ENCODE peak calls at places on chromosomes 11 and 22, in seven cellular contexts. One of them, this sample, is unnamed.
A peak's percentile ranks its signal among the peaks of the same experiment; 100 is the strongest.

GRCh38 chr11:23263466-23263865 is 403.2 kb upstream of the CCDC179 start:
- DNase-seq in brain microvascular endothelial cell: no peak
- DNase-seq in thoracic aorta: no peak
- DNase-seq in WTC11: no peak
- DNase-seq in AG04450: no peak
- DNase-seq in transverse colon: no peak
- DNase-seq in endothelial cell: no peak
- DNase-seq in this sample: no peak

GRCh38 chr11:104668797-104669463 is 229.3 kb downstream of the CASP12 start:
- DNase-seq in AG04450: peak; percentile 69
- DNase-seq in endothelial cell: no peak
- DNase-seq in transverse colon: no peak
- DNase-seq in brain microvascular endothelial cell: peak; percentile 84
- DNase-seq in thoracic aorta: no peak
- DNase-seq in WTC11: no peak
- DNase-seq in this sample: no peak

GRCh38 chr11:47656284-47656915 is 14.0 kb upstream of the MTCH2 start:
- DNase-seq in transverse colon: no peak
- DNase-seq in AG04450: no peak
- DNase-seq in brain microvascular endothelial cell: no peak
- DNase-seq in thoracic aorta: no peak
- DNase-seq in endothelial cell: no peak
- DNase-seq in WTC11: no peak
- DNase-seq in this sample: no peak

GRCh38 chr11:10930961-10931760 is 73.3 kb upstream of the ZBED5 start:
- DNase-seq in endothelial cell: peak; percentile 60
- DNase-seq in thoracic aorta: peak; percentile 31
- DNase-seq in transverse colon: peak; percentile 70
- DNase-seq in brain microvascular endothelial cell: peak; percentile 37
- DNase-seq in AG04450: peak; percentile 49
- DNase-seq in WTC11: peak; percentile 54
- DNase-seq in this sample: peak; percentile 54

GRCh38 chr11:125950696-125951645 is 5.1 kb downstream of the VSIG10L2 start:
- DNase-seq in thoracic aorta: no peak
- DNase-seq in transverse colon: peak; percentile 38
- DNase-seq in AG04450: no peak
- DNase-seq in brain microvascular endothelial cell: no peak
- DNase-seq in endothelial cell: no peak
- DNase-seq in WTC11: no peak
- DNase-seq in this sample: no peak

GRCh38 chr11:46249103-46249942 is 28.1 kb upstream of the CREB3L1 start:
- DNase-seq in thoracic aorta: no peak
- DNase-seq in brain microvascular endothelial cell: peak; percentile 65
- DNase-seq in endothelial cell: no peak
- DNase-seq in transverse colon: no peak
- DNase-seq in AG04450: no peak
- DNase-seq in WTC11: no peak
- DNase-seq in this sample: no peak

GRCh38 chr22:41913842-41914534 is 886 bp downstream of the SHISA8 start:
- DNase-seq in transverse colon: no peak
- DNase-seq in thoracic aorta: no peak
- DNase-seq in AG04450: no peak
- DNase-seq in WTC11: peak; percentile 67
- DNase-seq in brain microvascular endothelial cell: no peak
- DNase-seq in endothelial cell: peak; percentile 14
- DNase-seq in this sample: no peak

GRCh38 chr11:8315463-8315862 is 51.8 kb upstream of the LMO1 start:
- DNase-seq in AG04450: no peak
- DNase-seq in transverse colon: no peak
- DNase-seq in thoracic aorta: no peak
- DNase-seq in endothelial cell: no peak
- DNase-seq in brain microvascular endothelial cell: no peak
- DNase-seq in WTC11: no peak
- DNase-seq in this sample: no peak

GRCh38 chr11:69892237-69892985 is 73.2 kb upstream of the FGF3 start:
- DNase-seq in WTC11: peak; percentile 75
- DNase-seq in brain microvascular endothelial cell: no peak
- DNase-seq in transverse colon: no peak
- DNase-seq in thoracic aorta: no peak
- DNase-seq in AG04450: no peak
- DNase-seq in endothelial cell: peak; percentile 53
- DNase-seq in this sample: peak; percentile 34
- TF ChIP-seq CTCF in WTC11: no peak
- TF ChIP-seq CTCF in brain microvascular endothelial cell: peak; percentile 47
- TF ChIP-seq CTCF in transverse colon: no peak
- TF ChIP-seq CTCF in thoracic aorta: no peak
- TF ChIP-seq CTCF in AG04450: peak; percentile 28
- TF ChIP-seq CTCF in endothelial cell: no peak
- TF ChIP-seq CTCF in this sample: peak; percentile 14

GRCh38 chr11:65611028-65611757 is 2.8 kb downstream of the MAP3K11 start:
- DNase-seq in thoracic aorta: no peak
- DNase-seq in endothelial cell: peak; percentile 81
- DNase-seq in AG04450: no peak
- DNase-seq in WTC11: no peak
- DNase-seq in transverse colon: no peak
- DNase-seq in brain microvascular endothelial cell: no peak
- DNase-seq in this sample: no peak

GRCh38 chr11:65612691-65613090 is 1.3 kb downstream of the MAP3K11 start:
- DNase-seq in AG04450: no peak
- DNase-seq in transverse colon: no peak
- DNase-seq in endothelial cell: no peak
- DNase-seq in thoracic aorta: no peak
- DNase-seq in brain microvascular endothelial cell: no peak
- DNase-seq in WTC11: no peak
- DNase-seq in this sample: no peak

GRCh38 chr11:65615229-65615949 is at the start of gene PCNX3:
- DNase-seq in endothelial cell: peak; percentile 99
- DNase-seq in brain microvascular endothelial cell: peak; percentile 100
- DNase-seq in WTC11: peak; percentile 100
- DNase-seq in thoracic aorta: peak; percentile 100
- DNase-seq in transverse colon: peak; percentile 100
- DNase-seq in AG04450: peak; percentile 100
- DNase-seq in this sample: peak; percentile 99

GRCh38 chr11:65611758-65612603 is 2.0 kb downstream of the MAP3K11 start:
- DNase-seq in transverse colon: no peak
- DNase-seq in WTC11: no peak
- DNase-seq in brain microvascular endothelial cell: peak; percentile 37
- DNase-seq in endothelial cell: peak; percentile 57
- DNase-seq in AG04450: no peak
- DNase-seq in thoracic aorta: no peak
- DNase-seq in this sample: no peak

DNA sequence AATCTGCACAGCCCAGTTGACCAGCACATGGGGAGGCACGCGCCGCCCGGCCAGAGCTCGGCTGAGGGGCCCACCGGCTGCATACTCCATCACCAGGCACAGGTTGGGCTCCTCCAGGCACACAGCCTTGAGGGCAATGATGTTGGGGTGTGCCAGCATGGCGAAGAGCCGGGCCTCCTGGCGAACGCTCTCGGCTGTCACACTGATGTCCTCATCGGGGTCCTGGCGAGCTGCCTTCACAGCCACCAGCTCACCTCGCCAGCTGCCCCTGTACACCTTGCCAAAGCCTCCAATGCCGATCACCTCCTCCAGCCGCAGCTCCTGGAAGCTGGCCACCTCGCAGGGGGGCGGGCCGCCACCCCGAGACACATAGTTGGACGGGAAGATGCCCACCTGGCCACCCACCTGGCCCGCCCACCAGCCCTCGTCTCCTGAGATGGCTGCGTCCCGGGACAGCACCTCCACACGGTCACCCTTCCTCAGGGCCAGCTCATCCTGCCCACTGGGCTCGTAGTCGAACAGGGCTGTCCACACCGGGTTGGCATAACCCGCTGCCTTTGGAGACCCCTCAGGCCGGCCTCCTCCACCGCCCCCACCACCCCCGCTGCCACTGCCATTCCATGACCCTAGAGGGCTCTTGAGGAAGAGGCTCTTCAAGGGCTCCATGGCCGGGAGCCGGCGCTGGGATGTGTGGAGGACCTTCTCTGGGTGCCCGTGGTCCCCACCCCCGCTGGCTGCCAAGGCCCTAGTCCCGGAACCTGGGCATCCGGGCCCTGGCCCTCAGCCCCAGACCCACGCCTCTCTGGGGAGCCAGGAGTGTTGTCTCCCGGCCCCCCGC is 711 bp downstream of the MAP3K11 start:
- DNase-seq in WTC11: no peak
- DNase-seq in thoracic aorta: no peak
- DNase-seq in endothelial cell: peak; percentile 32
- DNase-seq in transverse colon: no peak
- DNase-seq in brain microvascular endothelial cell: no peak
- DNase-seq in AG04450: no peak
- DNase-seq in this sample: peak; percentile 16
- TF ChIP-seq CTCF in WTC11: no peak
- TF ChIP-seq CTCF in thoracic aorta: peak; percentile 12
- TF ChIP-seq CTCF in endothelial cell: no peak
- TF ChIP-seq CTCF in transverse colon: no peak
- TF ChIP-seq CTCF in brain microvascular endothelial cell: no peak
- TF ChIP-seq CTCF in AG04450: no peak
- TF ChIP-seq CTCF in this sample: no peak

DNA sequence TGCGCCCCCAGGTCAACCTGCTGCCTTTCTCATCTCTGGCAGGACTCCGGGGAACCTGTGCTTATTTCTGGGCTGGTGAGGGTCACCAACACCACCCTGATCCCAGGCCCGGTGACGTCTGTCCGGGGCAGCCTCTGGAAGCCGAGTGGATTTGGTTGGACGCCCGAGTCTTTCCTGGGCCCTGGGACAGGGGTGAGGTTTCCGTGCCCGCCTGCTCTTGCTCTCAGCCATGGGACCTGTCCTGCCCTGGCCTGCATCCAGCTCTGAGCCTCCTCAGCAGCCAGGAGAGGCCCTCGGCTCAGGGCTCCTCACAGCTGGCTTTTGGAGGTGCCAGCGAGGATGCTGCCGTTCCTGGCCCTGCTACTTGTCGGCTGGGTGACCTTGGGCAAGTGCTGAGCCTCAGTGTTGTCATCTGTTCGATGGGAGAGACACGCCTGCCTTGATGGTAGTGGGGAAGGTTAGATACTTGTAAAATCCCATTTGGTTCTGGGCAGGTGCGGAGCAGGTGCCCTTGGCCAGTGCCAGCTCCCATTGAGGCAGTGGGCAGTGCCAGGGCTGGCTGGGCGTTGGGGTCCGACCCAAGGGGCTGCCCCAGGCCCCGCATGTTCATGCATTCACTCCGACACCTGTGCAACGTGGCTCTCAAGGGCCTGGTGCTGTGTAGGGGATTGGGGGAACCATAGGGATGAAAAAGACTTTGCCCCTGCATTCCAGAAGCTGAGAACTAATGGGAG is 58.9 kb upstream of the THY1 start:
- DNase-seq in brain microvascular endothelial cell: no peak
- DNase-seq in transverse colon: peak; percentile 7
- DNase-seq in endothelial cell: no peak
- DNase-seq in thoracic aorta: no peak
- DNase-seq in AG04450: no peak
- DNase-seq in WTC11: no peak
- DNase-seq in this sample: no peak
- TF ChIP-seq CTCF in brain microvascular endothelial cell: no peak
- TF ChIP-seq CTCF in transverse colon: no peak
- TF ChIP-seq CTCF in endothelial cell: peak; percentile 62
- TF ChIP-seq CTCF in thoracic aorta: no peak
- TF ChIP-seq CTCF in AG04450: no peak
- TF ChIP-seq CTCF in WTC11: no peak
- TF ChIP-seq CTCF in this sample: no peak

DNA sequence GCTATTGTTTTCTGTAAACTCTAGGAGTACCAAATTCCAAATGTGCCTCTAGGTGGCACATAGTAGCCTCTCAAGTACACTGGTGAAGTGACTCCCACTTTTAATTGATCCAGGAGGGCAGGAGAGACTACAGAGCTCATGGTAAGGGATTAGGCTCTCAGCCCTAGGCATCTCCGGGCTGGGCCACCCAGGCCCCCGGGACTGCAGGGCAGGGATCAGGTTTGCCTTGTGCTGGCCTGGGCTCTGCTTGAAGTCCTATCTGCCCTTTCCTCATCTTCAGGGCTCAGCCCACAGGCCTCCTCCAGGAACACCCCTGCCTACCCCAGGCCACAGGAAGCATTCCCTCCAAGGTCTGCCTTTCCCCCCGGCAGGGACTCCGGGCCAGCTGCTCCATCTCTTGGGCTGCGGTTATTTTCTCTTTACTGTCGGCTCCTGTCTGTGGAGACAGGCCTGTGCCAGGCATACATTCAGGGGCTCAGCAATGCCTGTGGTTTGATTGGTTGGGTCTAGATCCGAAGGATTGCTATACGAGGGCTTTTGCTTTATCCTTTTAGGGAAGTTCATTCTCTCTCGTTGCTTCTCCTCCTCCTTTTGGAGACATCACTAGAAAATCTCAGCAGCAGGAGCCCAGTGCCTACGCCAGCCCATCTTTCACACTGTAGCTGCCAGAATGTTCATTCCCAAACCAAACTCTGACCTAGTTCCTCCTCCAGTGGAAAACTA is 32.8 kb downstream of the PARVA start:
- DNase-seq in thoracic aorta: no peak
- DNase-seq in WTC11: peak; percentile 22
- DNase-seq in AG04450: no peak
- DNase-seq in endothelial cell: no peak
- DNase-seq in transverse colon: no peak
- DNase-seq in brain microvascular endothelial cell: no peak
- DNase-seq in this sample: no peak
- TF ChIP-seq CTCF in thoracic aorta: no peak
- TF ChIP-seq CTCF in WTC11: no peak
- TF ChIP-seq CTCF in AG04450: peak; percentile 11
- TF ChIP-seq CTCF in endothelial cell: no peak
- TF ChIP-seq CTCF in transverse colon: no peak
- TF ChIP-seq CTCF in brain microvascular endothelial cell: peak; percentile 7
- TF ChIP-seq CTCF in this sample: peak; percentile 17

DNA sequence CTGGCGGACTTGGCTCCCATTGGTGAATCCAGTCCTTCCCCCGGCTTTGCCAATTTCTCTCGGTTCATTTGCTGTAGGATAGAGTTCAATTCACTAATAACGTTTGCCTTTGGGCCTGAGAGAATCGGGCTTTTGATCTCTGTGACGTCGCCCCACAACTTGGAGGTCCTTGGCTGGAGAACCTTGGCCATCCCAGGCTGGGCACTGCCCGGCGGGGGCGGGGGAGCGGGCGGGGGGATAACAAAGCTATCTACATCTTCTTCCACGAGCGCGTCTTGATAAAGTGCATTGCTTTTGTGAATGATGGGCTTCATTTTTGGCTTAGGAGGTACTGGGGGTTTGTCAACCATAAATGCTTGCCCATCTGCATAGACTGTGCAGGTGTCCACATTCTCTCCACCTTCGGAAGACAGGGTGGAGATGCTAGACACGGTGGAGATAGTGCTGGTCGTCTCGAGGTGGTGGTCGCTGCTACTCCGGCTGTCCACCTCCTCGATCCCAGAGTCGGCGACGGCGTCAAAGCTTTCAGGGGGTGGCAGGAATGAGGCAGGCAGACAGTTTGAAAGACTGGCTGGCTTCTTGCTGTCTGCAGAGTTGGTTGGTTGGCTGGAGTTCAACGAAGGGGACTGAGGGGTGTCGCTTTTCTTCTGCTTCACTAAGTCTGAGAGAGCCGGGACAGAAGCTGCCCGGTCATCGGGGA is 87.1 kb downstream of the CTTN start:
- DNase-seq in AG04450: no peak
- DNase-seq in endothelial cell: no peak
- DNase-seq in thoracic aorta: no peak
- DNase-seq in brain microvascular endothelial cell: no peak
- DNase-seq in transverse colon: no peak
- DNase-seq in WTC11: no peak
- DNase-seq in this sample: no peak
- TF ChIP-seq CTCF in AG04450: no peak
- TF ChIP-seq CTCF in endothelial cell: no peak
- TF ChIP-seq CTCF in thoracic aorta: no peak
- TF ChIP-seq CTCF in brain microvascular endothelial cell: no peak
- TF ChIP-seq CTCF in transverse colon: no peak
- TF ChIP-seq CTCF in WTC11: no peak
- TF ChIP-seq CTCF in this sample: no peak

GRCh38 chr11:56905442-56905841 is 83.3 kb upstream of the OR5AK2 start:
- DNase-seq in AG04450: no peak
- DNase-seq in thoracic aorta: no peak
- DNase-seq in transverse colon: peak; percentile 54
- DNase-seq in endothelial cell: no peak
- DNase-seq in WTC11: no peak
- DNase-seq in brain microvascular endothelial cell: no peak
- DNase-seq in this sample: no peak
- TF ChIP-seq CTCF in AG04450: no peak
- TF ChIP-seq CTCF in thoracic aorta: no peak
- TF ChIP-seq CTCF in transverse colon: no peak
- TF ChIP-seq CTCF in endothelial cell: no peak
- TF ChIP-seq CTCF in WTC11: no peak
- TF ChIP-seq CTCF in brain microvascular endothelial cell: no peak
- TF ChIP-seq CTCF in this sample: no peak

This sample was measured in Calu3.